ENCODE peak calls at places on chromosomes 5 and 9, in eight cellular contexts. E, V, R, H, L, A, I and T are unnamed samples.

GRCh38 chr9:120650352-120650751 is 63.9 kb downstream of the MEGF9 start:
- DNase-seq in V (no peak), L (no peak), R (no peak), E (no peak), A (no peak), I (peak; percentile 31), H (no peak), T (no peak)

GRCh38 chr5:120446068-120446492 is 18.0 kb upstream of the PRR16 start:
- DNase-seq in H (no peak), V (no peak), A (no peak), E (peak; percentile 15), R (no peak), I (no peak), L (peak; percentile 11), T (no peak)

GRCh38 chr9:123509646-123510045 is 153.6 kb downstream of the CRB2 start:
- DNase-seq in I (no peak), E (no peak), V (no peak), L (no peak), R (no peak), A (no peak), H (no peak), T (no peak)

GRCh38 chr5:40904205-40904993 is 4.9 kb upstream of the C7 start:
- DNase-seq in A (peak; percentile 87), I (peak; percentile 71), V (peak; percentile 51), E (peak; percentile 82), L (peak; percentile 78), R (peak; percentile 68), H (no peak), T (no peak)

GRCh38 chr9:5920860-5921328 is 30.2 kb downstream of the MLANA start:
- DNase-seq in R (peak; percentile 48), E (no peak), V (no peak), H (no peak), I (no peak), A (no peak), L (no peak), T (peak; percentile 46)

GRCh38 chr5:179815491-179816249 is 5.0 kb upstream of the SQSTM1 start:
- DNase-seq in A (no peak), E (no peak), I (no peak), L (no peak), V (no peak), R (no peak), H (peak; percentile 61), T (no peak)

GRCh38 chr9:137224850-137225694 is at the start of gene CYSRT1:
- DNase-seq in E (no peak), L (no peak), R (no peak), I (no peak), V (no peak), H (no peak), A (no peak), T (no peak)

GRCh38 chr9:93230185-93230584 is 46.2 kb downstream of the WNK2 start:
- DNase-seq in E (no peak), V (no peak), R (no peak), A (no peak), H (no peak), L (no peak), I (no peak), T (no peak)

GRCh38 chr5:10555134-10555733 is 8.6 kb upstream of the ANKRD33B start:
- DNase-seq in E (peak; percentile 59), H (no peak), L (no peak), R (no peak), A (no peak), V (no peak), I (peak; percentile 94), T (no peak)

GRCh38 chr5:138837160-138837559 is 38.0 kb downstream of the LRRTM2 start:
- DNase-seq in A (no peak), E (no peak), R (no peak), H (no peak), V (no peak), I (no peak), L (no peak), T (no peak)

GRCh38 chr5:138663561-138663960 is 88.4 kb upstream of the HSPA9 start:
- DNase-seq in I (no peak), H (no peak), R (no peak), V (no peak), A (no peak), L (no peak), E (no peak), T (no peak)

GRCh38 chr9:70044450-70045307 is 1.0 kb downstream of the MAMDC2 start:
- DNase-seq in L (no peak), I (no peak), E (peak; percentile 54), A (peak; percentile 67), H (no peak), R (no peak), V (no peak), T (no peak)

GRCh38 chr5:134110382-134110781 is 4.1 kb upstream of the TCF7 start:
- DNase-seq in R (peak; percentile 71), I (no peak), E (no peak), H (no peak), A (no peak), V (no peak), L (no peak), T (no peak)

GRCh38 chr9:117412006-117412715 is 2.7 kb downstream of the ASTN2 start:
- DNase-seq in H (no peak), A (peak; percentile 21), V (no peak), R (no peak), E (no peak), I (no peak), L (no peak), T (peak; percentile 3)

GRCh38 chr5:173709145-173709544 is 92.7 kb upstream of the BOD1 start:
- DNase-seq in V (no peak), H (no peak), R (no peak), A (no peak), I (no peak), E (no peak), L (no peak), T (no peak)

GRCh38 chr9:121720311-121720991 is 69.0 kb downstream of the DAB2IP start:
- DNase-seq in I (no peak), H (no peak), V (no peak), L (no peak), R (no peak), A (no peak), E (no peak), T (no peak)

GRCh38 chr9:121718063-121718462 is 66.6 kb downstream of the DAB2IP start:
- DNase-seq in H (no peak), E (no peak), L (no peak), V (no peak), I (no peak), A (peak; percentile 75), R (no peak), T (no peak)

GRCh38 chr9:121721770-121722169 is 70.3 kb downstream of the DAB2IP start:
- DNase-seq in E (no peak), L (peak; percentile 51), R (no peak), H (no peak), A (peak; percentile 43), I (no peak), V (no peak), T (no peak)

GRCh38 chr9:121718501-121718900 is 67.1 kb downstream of the DAB2IP start:
- DNase-seq in I (no peak), H (no peak), A (no peak), V (no peak), R (no peak), E (no peak), L (no peak), T (no peak)

DNA sequence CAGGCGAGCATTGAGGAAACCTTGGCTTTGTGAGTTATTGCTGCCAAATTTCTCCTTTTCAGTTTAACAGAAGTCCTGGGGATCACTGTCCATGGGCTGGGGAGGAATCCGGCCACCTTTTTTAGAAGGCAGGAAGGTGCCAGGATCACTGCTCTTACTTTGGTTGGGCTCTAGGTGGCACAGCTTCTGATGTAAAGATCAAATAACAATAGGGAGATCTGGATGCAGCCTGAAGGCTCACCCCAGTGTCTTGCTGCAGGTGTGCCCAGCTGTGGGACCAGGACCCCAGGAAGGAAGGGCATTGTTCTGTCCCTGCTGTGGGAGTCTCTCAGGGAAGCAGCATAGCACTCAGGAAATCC is 69.5 kb downstream of the DAB2IP start:
- DNase-seq in A (no peak), L (no peak), E (no peak), R (no peak), I (no peak), H (no peak), V (no peak), T (no peak)
- TF ChIP-seq CTCF in A (peak; percentile 17), L (no peak), E (no peak), R (no peak), I (no peak), H (peak; percentile 11), V (no peak), T (peak; percentile 21)

GRCh38 chr9:83218411-83219090 is 155.6 kb upstream of the RASEF start:
- DNase-seq in E (no peak), H (no peak), V (no peak), R (no peak), A (no peak), L (no peak), I (no peak), T (no peak)
- H3K4me3 ChIP-seq in E (peak overlapping the region; percentile 76), H (peak overlapping the region; percentile 65), V (peak overlapping the region; percentile 3), R (no peak overlapping the region), A (no peak overlapping the region), L (peak overlapping the region; percentile 53), I (peak overlapping the region; percentile 57), T (no peak overlapping the region)

GRCh38 chr9:100375677-100376076 is 22.9 kb upstream of the TEX10 start:
- DNase-seq in R (no peak), E (peak; percentile 41), L (no peak), I (no peak), A (no peak), H (no peak), V (no peak), T (no peak)

GRCh38 chr9:100368672-100369071 is 15.9 kb upstream of the TEX10 start:
- DNase-seq in V (no peak), H (no peak), A (no peak), L (no peak), R (no peak), I (no peak), E (no peak), T (no peak)

GRCh38 chr9:100370064-100370723 is 17.5 kb upstream of the TEX10 start:
- DNase-seq in L (no peak), A (no peak), E (no peak), R (no peak), H (no peak), V (no peak), I (no peak), T (no peak)

GRCh38 chr9:100377015-100377414 is 24.3 kb upstream of the TEX10 start:
- DNase-seq in R (no peak), E (no peak), L (no peak), H (no peak), A (no peak), I (no peak), V (no peak), T (no peak)

DNA sequence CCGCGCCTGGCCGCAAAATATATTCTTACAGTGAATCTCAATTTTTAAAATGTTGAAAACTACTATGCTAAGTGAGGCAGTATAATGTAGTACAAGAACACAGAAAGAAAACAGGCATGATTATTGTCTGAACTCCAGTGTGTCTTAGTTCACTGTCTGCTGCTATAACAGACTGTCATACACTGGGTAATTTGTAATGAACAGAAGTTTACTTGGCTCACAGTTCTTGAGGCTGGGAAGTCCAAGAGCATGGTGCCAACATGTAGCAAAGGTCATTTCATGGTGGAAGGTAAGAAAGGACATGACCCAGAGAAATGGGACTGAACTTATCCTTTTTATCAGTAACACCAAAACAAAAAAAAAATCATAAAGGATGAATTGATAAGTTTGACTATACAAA is 19.9 kb upstream of the TEX10 start:
- DNase-seq in H (no peak), R (no peak), A (no peak), E (no peak), I (no peak), L (no peak), V (no peak), T (no peak)
- TF ChIP-seq CTCF in H (no peak), R (no peak), A (no peak), E (no peak), I (no peak), L (no peak), V (no peak), T (no peak)

GRCh38 chr5:75614165-75614564 is 2.9 kb downstream of the ANKDD1B start:
- DNase-seq in L (no peak), I (no peak), H (no peak), R (no peak), V (no peak), E (no peak), A (no peak), T (no peak)
- H3K4me3 ChIP-seq in L (no peak overlapping the region), I (no peak overlapping the region), H (no peak overlapping the region), R (no peak overlapping the region), V (no peak overlapping the region), E (no peak overlapping the region), A (no peak overlapping the region), T (no peak overlapping the region)